ENCODE peak calls at places on chromosomes 7 and 10, in five cellular contexts. One of them, this sample, is unnamed.

GRCh38 chr10:58662314-58662713 is 149.6 kb downstream of the BICC1 start:
- DNase-seq in neuronal stem cell: no peak
- DNase-seq in HCEC 1CT: peak
- DNase-seq in mucosa of gallbladder: no peak
- DNase-seq in GDM1: no peak
- DNase-seq in this sample: no peak

GRCh38 chr10:24912214-24912613 is 40.2 kb downstream of the PRTFDC1 start:
- DNase-seq in mucosa of gallbladder: no peak
- DNase-seq in neuronal stem cell: no peak
- DNase-seq in GDM1: peak
- DNase-seq in HCEC 1CT: peak
- DNase-seq in this sample: no peak

GRCh38 chr10:9719246-9719645 is 1298.4 kb upstream of the CELF2 start:
- DNase-seq in GDM1: no peak
- DNase-seq in HCEC 1CT: no peak
- DNase-seq in neuronal stem cell: no peak
- DNase-seq in mucosa of gallbladder: no peak
- DNase-seq in this sample: no peak

GRCh38 chr7:44313016-44313415 is 12.4 kb downstream of the CAMK2B start:
- DNase-seq in mucosa of gallbladder: peak
- DNase-seq in HCEC 1CT: no peak
- DNase-seq in GDM1: no peak
- DNase-seq in neuronal stem cell: no peak
- DNase-seq in this sample: no peak

GRCh38 chr7:55774327-55775050 is 88.1 kb downstream of the SEPTIN14 start:
- DNase-seq in HCEC 1CT: no peak
- DNase-seq in neuronal stem cell: no peak
- DNase-seq in GDM1: no peak
- DNase-seq in mucosa of gallbladder: no peak
- DNase-seq in this sample: no peak

GRCh38 chr7:19060870-19061269 is 56.6 kb downstream of the TWIST1 start:
- DNase-seq in GDM1: no peak
- DNase-seq in neuronal stem cell: no peak
- DNase-seq in HCEC 1CT: peak
- DNase-seq in mucosa of gallbladder: no peak
- DNase-seq in this sample: no peak

GRCh38 chr7:158682456-158682855 is 22.1 kb downstream of the NCAPG2 start:
- DNase-seq in GDM1: no peak
- DNase-seq in HCEC 1CT: no peak
- DNase-seq in neuronal stem cell: no peak
- DNase-seq in mucosa of gallbladder: no peak
- DNase-seq in this sample: no peak

GRCh38 chr7:106285801-106286492 is 1.2 kb upstream of the NAMPT start:
- DNase-seq in GDM1: no peak
- DNase-seq in mucosa of gallbladder: no peak
- DNase-seq in neuronal stem cell: no peak
- DNase-seq in HCEC 1CT: no peak
- DNase-seq in this sample: no peak

GRCh38 chr7:112137141-112138101 is 68.8 kb downstream of the DOCK4 start:
- DNase-seq in HCEC 1CT: no peak
- DNase-seq in neuronal stem cell: no peak
- DNase-seq in GDM1: no peak
- DNase-seq in mucosa of gallbladder: no peak
- DNase-seq in this sample: no peak

GRCh38 chr7:87628780-87629569 is 777 bp downstream of the RUNDC3B start:
- DNase-seq in mucosa of gallbladder: peak
- DNase-seq in HCEC 1CT: no peak
- DNase-seq in neuronal stem cell: no peak
- DNase-seq in GDM1: no peak
- DNase-seq in this sample: peak

GRCh38 chr7:128458956-128459355 is 3.3 kb downstream of the HILPDA start:
- DNase-seq in neuronal stem cell: no peak
- DNase-seq in HCEC 1CT: no peak
- DNase-seq in mucosa of gallbladder: no peak
- DNase-seq in GDM1: no peak
- DNase-seq in this sample: no peak

GRCh38 chr10:95906675-95907453 is 911 bp upstream of the CC2D2B start:
- DNase-seq in HCEC 1CT: peak
- DNase-seq in neuronal stem cell: peak
- DNase-seq in GDM1: peak
- DNase-seq in mucosa of gallbladder: peak
- DNase-seq in this sample: peak

GRCh38 chr10:14263041-14263440 is 67.7 kb downstream of the FRMD4A start:
- DNase-seq in neuronal stem cell: no peak
- DNase-seq in GDM1: no peak
- DNase-seq in mucosa of gallbladder: no peak
- DNase-seq in HCEC 1CT: no peak
- DNase-seq in this sample: no peak

GRCh38 chr10:6128591-6129383 is 40.0 kb downstream of the RBM17 start:
- DNase-seq in GDM1: no peak
- DNase-seq in HCEC 1CT: peak
- DNase-seq in mucosa of gallbladder: no peak
- DNase-seq in neuronal stem cell: no peak
- DNase-seq in this sample: no peak